ENCODE peak calls at places on chromosomes 13 and 19, in seven cellular contexts. O is CD8-positive, alpha-beta T cell; K is GM23248; V is brain microvascular endothelial cell; G is effector memory CD4-positive, alpha-beta T cell; D is Caco-2; U is H7. L is an unnamed sample. For H3K36me3, the result is how much of the 10 kb centered on the place peaks cover.

GRCh38 chr13:109369357-109370052 is 416.9 kb downstream of the IRS2 start:
- DNase-seq in O (no peak), K (no peak), V (no peak), G (no peak), D (no peak), U (no peak), L (no peak)

GRCh38 chr19:43412441-43412840 is 2.2 kb upstream of the TEX101 start:
- DNase-seq in O (no peak), K (no peak), V (no peak), G (no peak), D (no peak), U (no peak), L (no peak)

GRCh38 chr19:23254141-23254910 is 4.1 kb upstream of the ZNF724 start:
- DNase-seq in O (no peak), K (no peak), V (no peak), G (no peak), D (no peak), U (no peak), L (no peak)

GRCh38 chr19:35136231-35136630 is 1.4 kb upstream of the LGI4 start:
- DNase-seq in O (no peak), K (no peak), V (no peak), G (no peak), D (no peak), U (peak), L (no peak)

GRCh38 chr19:9306443-9306842 is 3.2 kb downstream of the ZNF699 start:
- DNase-seq in O (no peak), K (peak), V (peak), G (no peak), D (no peak), U (no peak), L (no peak)

GRCh38 chr13:51364404-51365008 is 25.0 kb downstream of the SERPINE3 start:
- DNase-seq in O (no peak), K (peak), V (peak), G (no peak), D (no peak), U (no peak), L (no peak)

GRCh38 chr13:64936879-64937278 is 2293.3 kb downstream of the PCDH9 start:
- DNase-seq in O (no peak), K (no peak), V (no peak), G (no peak), D (no peak), U (no peak), L (no peak)

GRCh38 chr19:18093439-18094161 is 4.0 kb upstream of the MAST3 start:
- DNase-seq in O (no peak), K (peak), V (peak), G (no peak), D (peak), U (peak), L (no peak)

GRCh38 chr13:66774046-66774445 is 456.1 kb downstream of the PCDH9 start:
- DNase-seq in O (no peak), K (no peak), V (no peak), G (no peak), D (no peak), U (no peak), L (no peak)

GRCh38 chr13:48603375-48603774 is 50.4 kb upstream of the CYSLTR2 start:
- DNase-seq in O (no peak), K (no peak), V (no peak), G (no peak), D (no peak), U (no peak), L (no peak)

GRCh38 chr19:54325194-54325621 is 12.2 kb upstream of the LILRA5 start:
- DNase-seq in O (peak), K (peak), V (peak), G (no peak), D (no peak), U (peak), L (peak)

GRCh38 chr13:112229992-112230872 is 145.9 kb upstream of the SPACA7 start:
- DNase-seq in O (no peak), K (no peak), V (no peak), G (no peak), D (no peak), U (peak), L (no peak)

GRCh38 chr13:112233256-112233655 is 142.9 kb upstream of the SPACA7 start:
- DNase-seq in O (no peak), K (no peak), V (no peak), G (no peak), D (no peak), U (no peak), L (no peak)

GRCh38 chr13:112229445-112229844 is 146.7 kb upstream of the SPACA7 start:
- DNase-seq in O (no peak), K (no peak), V (no peak), G (no peak), D (no peak), U (no peak), L (no peak)

GRCh38 chr13:112233716-112234115 is 142.4 kb upstream of the SPACA7 start:
- DNase-seq in O (no peak), K (no peak), V (no peak), G (no peak), D (no peak), U (no peak), L (no peak)

GRCh38 chr13:112231451-112232083 is 144.6 kb upstream of the SPACA7 start:
- DNase-seq in O (no peak), K (no peak), V (no peak), G (no peak), D (no peak), U (no peak), L (no peak)
- H3K36me3 ChIP-seq in O (under half), K (under half), V (under half), G (under half), D (under half), U (under half), L (under half)

GRCh38 chr19:20235156-20235555 is 68.1 kb downstream of the ZNF486 start:
- DNase-seq in O (no peak), K (no peak), V (no peak), G (no peak), D (no peak), U (no peak), L (no peak)
- H3K36me3 ChIP-seq in O (under half), K (under half), V (under half), G (under half), D (under half), U (under half), L (under half)

GRCh38 chr13:34967851-34968562 is 25.9 kb downstream of the NBEA start:
- DNase-seq in O (no peak), K (no peak), V (no peak), G (no peak), D (no peak), U (no peak), L (no peak)

GRCh38 chr13:34959489-34959888 is 17.4 kb downstream of the NBEA start:
- DNase-seq in O (no peak), K (no peak), V (no peak), G (no peak), D (no peak), U (no peak), L (no peak)

DNA sequence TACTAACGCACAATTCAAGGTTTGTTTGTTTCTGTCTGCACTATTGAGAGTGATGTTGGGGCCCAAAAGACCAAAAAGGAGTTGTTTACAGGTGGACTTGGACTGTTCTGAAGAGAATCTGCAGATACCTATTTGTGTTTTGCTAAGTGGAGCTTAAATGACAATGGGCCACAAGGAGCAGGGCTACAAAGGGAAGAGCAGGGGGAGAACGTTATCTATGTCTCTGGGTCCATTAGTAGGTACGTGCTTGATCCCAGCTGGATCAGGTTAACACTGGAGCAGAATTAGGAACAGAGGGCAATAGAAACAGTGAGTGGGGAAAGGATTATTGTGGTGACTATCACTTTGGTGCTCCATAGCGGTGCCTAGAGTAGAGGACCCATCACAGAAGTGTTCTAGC is 22.5 kb downstream of the NBEA start:
- DNase-seq in O (no peak), K (no peak), V (no peak), G (no peak), D (no peak), U (no peak), L (no peak)
- H3K36me3 ChIP-seq in O (under half), K (under half), V (under half), G (under half), D (under half), U (under half), L (under half)

GRCh38 chr13:112869202-112870061 is 99.6 kb upstream of the MCF2L start:
- DNase-seq in O (no peak), K (no peak), V (no peak), G (no peak), D (no peak), U (no peak), L (no peak)
- H3K36me3 ChIP-seq in O (under half), K (under half), V (under half), G (under half), D (under half), U (under half), L (under half)

DNA sequence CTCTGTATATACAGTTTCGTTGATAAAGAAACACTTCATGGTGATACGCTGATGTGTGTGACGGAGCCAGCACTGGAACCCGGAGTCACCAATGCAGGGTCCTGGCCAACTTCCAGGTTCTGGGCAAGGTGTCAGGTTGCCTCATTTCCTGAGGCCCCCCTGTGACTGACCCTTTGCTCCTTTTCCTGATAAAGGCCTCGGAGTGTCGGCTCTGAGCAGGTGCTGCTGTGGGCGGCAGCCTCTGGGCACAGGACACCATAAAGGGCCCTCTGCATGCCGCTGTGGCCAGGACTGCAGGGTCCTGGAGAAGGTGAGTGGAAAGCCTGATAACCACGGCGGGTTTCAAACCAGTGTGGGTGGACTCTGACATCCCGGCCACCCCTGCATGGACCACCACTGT is 17.3 kb upstream of the MYDGF start:
- DNase-seq in O (no peak), K (no peak), V (no peak), G (no peak), D (no peak), U (no peak), L (no peak)
- H3K36me3 ChIP-seq in O (under half), K (under half), V (half or more), G (half or more), D (under half), U (under half), L (under half)

GRCh38 chr19:45518469-45518826 is 11.2 kb downstream of the VASP start:
- DNase-seq in O (no peak), K (no peak), V (no peak), G (no peak), D (no peak), U (no peak), L (peak)
- H3K36me3 ChIP-seq in O (under half), K (under half), V (half or more), G (under half), D (under half), U (under half), L (under half)

DNA sequence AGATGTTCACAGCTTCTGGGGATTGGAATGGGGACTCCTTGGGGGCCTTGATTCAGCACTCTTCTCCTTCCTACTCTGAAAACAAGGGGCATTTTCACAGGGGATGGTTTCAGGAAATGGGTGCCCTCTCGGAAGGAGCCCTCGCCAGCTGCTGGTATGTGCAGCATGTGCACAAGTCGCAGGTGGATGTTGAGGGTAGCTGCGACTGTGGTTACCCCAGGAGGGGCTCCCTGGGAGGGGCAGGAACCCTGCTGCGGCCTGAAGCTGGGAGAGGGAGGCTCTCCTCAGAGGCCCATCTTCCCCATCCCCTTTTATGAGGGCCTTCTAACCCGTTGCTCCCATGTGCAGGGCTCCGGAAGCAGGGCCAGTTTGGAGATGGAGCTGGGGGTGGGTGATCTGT is 6.2 kb downstream of the ZNF446 start:
- DNase-seq in O (no peak), K (no peak), V (no peak), G (no peak), D (no peak), U (no peak), L (no peak)
- H3K36me3 ChIP-seq in O (under half), K (under half), V (under half), G (under half), D (under half), U (under half), L (under half)

GRCh38 chr19:41233748-41234240 is 14.8 kb downstream of the AXL start:
- DNase-seq in O (no peak), K (no peak), V (no peak), G (no peak), D (no peak), U (no peak), L (peak)

GRCh38 chr19:41232686-41233085 is 13.7 kb downstream of the AXL start:
- DNase-seq in O (no peak), K (no peak), V (no peak), G (no peak), D (no peak), U (no peak), L (no peak)

GRCh38 chr19:41235480-41235879 is 16.5 kb downstream of the AXL start:
- DNase-seq in O (no peak), K (no peak), V (no peak), G (no peak), D (no peak), U (no peak), L (no peak)

GRCh38 chr19:41238244-41238643 is 19.2 kb downstream of the AXL start:
- DNase-seq in O (no peak), K (no peak), V (no peak), G (no peak), D (no peak), U (no peak), L (no peak)

GRCh38 chr19:41234512-41235208 is 15.6 kb downstream of the AXL start:
- DNase-seq in O (no peak), K (no peak), V (no peak), G (no peak), D (no peak), U (no peak), L (no peak)
- H3K36me3 ChIP-seq in O (under half), K (half or more), V (half or more), G (under half), D (under half), U (under half), L (under half)

DNA sequence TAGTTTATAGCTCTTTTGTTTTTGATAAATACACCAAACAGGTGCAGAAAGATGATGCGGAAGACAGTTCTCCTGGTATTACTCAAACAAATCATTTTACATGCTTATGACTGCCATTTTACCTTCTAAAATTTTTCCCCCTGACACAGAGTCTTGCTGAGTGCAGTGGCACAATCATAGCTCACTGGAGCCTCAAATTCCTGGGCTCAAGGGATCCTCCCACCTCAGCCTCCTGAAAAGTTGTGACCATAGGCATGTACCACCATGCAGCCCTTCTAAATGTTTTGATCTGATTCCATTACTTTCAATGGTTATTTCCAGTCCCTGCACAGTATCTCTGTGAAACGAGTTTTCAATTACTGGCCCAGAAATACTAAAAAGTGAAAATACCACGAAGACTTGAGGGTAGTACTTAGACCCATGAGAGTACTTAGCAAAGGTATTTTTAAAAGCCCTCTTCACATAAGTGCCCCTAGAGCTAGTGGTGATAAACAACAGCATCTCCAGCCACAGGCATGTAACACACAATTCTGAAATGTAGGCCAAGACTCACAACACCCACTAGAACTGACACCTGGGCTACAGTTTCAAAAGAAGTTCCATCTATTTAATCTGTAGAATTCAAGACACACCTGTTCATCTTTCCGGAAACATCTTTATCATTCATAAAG is 11.3 kb downstream of the HSPH1 start:
- DNase-seq in O (no peak), K (no peak), V (no peak), G (no peak), D (no peak), U (no peak), L (no peak)
- H3K36me3 ChIP-seq in O (half or more), K (half or more), V (half or more), G (half or more), D (under half), U (under half), L (half or more)